ENCODE peak calls at places on chromosomes 16 and 17, in four cellular contexts. A, B, T and G are unnamed samples.

GRCh38 chr17:4636474-4637100 is 4.9 kb downstream of the ALOX15 start:
- DNase-seq in T (no peak), B (no peak), A (no peak), G (no peak)

GRCh38 chr16:69443809-69444611 is 19.6 kb downstream of the CYB5B start:
- DNase-seq in B (no peak), A (peak), T (no peak), G (no peak)

GRCh38 chr17:17087424-17088103 is 45.3 kb downstream of the MPRIP start:
- DNase-seq in A (no peak), T (no peak), B (no peak), G (no peak)

GRCh38 chr17:63653018-63653417 is 30.8 kb downstream of the MAP3K3 start:
- DNase-seq in B (no peak), A (no peak), T (no peak), G (no peak)

GRCh38 chr16:330746-331145 is 21.8 kb downstream of the AXIN1 start:
- DNase-seq in A (no peak), B (no peak), T (no peak), G (no peak)

GRCh38 chr17:48540213-48540612 is 4.7 kb downstream of the HOXB2 start:
- DNase-seq in B (no peak), A (no peak), T (no peak), G (no peak)

GRCh38 chr16:529012-529575 is 1.6 kb downstream of the CAPN15 start:
- DNase-seq in A (no peak), B (no peak), T (no peak), G (no peak)

GRCh38 chr17:65609749-65610148 is 48.3 kb upstream of the AXIN2 start:
- DNase-seq in B (no peak), T (no peak), A (no peak), G (no peak)

GRCh38 chr16:53614346-53614745 is 89.3 kb downstream of the RPGRIP1L start:
- DNase-seq in T (no peak), A (no peak), B (no peak), G (no peak)

GRCh38 chr17:74814453-74814852 is 38.3 kb upstream of the NAT9 start:
- DNase-seq in B (no peak), A (no peak), T (no peak), G (no peak)

GRCh38 chr16:66189951-66190350 is 176.5 kb upstream of the CDH5 start:
- DNase-seq in B (no peak), A (no peak), T (no peak), G (no peak)

GRCh38 chr16:16073884-16074781 is 124.7 kb downstream of the ABCC1 start:
- DNase-seq in T (peak), B (no peak), A (peak), G (no peak)

GRCh38 chr16:58384437-58385055 is 7.7 kb upstream of the GINS3 start:
- DNase-seq in T (no peak), B (no peak), A (no peak), G (no peak)

GRCh38 chr17:8665681-8666080 is 35.2 kb upstream of the MYH10 start:
- DNase-seq in T (no peak), B (no peak), A (no peak), G (no peak)

GRCh38 chr16:75244844-75245758 is 6.3 kb downstream of the BCAR1 start:
- DNase-seq in A (no peak), B (no peak), T (peak), G (no peak)

GRCh38 chr17:27540300-27541105 is 84.3 kb downstream of the KSR1 start:
- DNase-seq in A (no peak), B (no peak), T (peak), G (no peak)

GRCh38 chr16:25689137-25689836 is 2.5 kb upstream of the HS3ST4 start:
- DNase-seq in T (no peak), B (no peak), A (no peak), G (no peak)

GRCh38 chr17:33142703-33143299 is 150.3 kb downstream of the ASIC2 start:
- DNase-seq in B (no peak), T (no peak), A (peak), G (peak)

GRCh38 chr16:30666681-30667080 is 8.4 kb downstream of the FBRS start:
- DNase-seq in B (no peak), A (no peak), T (no peak), G (no peak)

GRCh38 chr16:68978303-68978954 is 127.0 kb upstream of the HAS3 start:
- DNase-seq in T (no peak), B (no peak), A (no peak), G (no peak)

GRCh38 chr17:58289869-58290268 is 9.1 kb upstream of the MPO start:
- DNase-seq in B (no peak), T (peak), A (peak), G (no peak)

GRCh38 chr16:626787-627457 is 3.9 kb upstream of the WFIKKN1 start:
- DNase-seq in A (peak), B (no peak), T (no peak), G (no peak)

GRCh38 chr16:53071748-53072301 is 17.0 kb downstream of the CHD9 start:
- DNase-seq in A (no peak), B (no peak), T (no peak), G (no peak)

GRCh38 chr17:45384047-45384799 is 48.4 kb downstream of the ARHGAP27 start:
- DNase-seq in T (no peak), A (peak), B (no peak), G (no peak)

GRCh38 chr17:71085238-71086033 is 916.1 kb downstream of the KCNJ2 start:
- DNase-seq in B (no peak), A (peak), T (peak), G (peak)

GRCh38 chr17:57723427-57724037 is 21.6 kb downstream of the CCDC182 start:
- DNase-seq in B (no peak), A (no peak), T (no peak), G (no peak)

GRCh38 chr17:6494239-6494941 is 50.1 kb downstream of the PIMREG start:
- DNase-seq in T (no peak), A (no peak), B (no peak), G (no peak)

GRCh38 chr17:6495450-6496115 is 51.3 kb downstream of the PIMREG start:
- DNase-seq in T (no peak), A (no peak), B (no peak), G (no peak)

GRCh38 chr17:6491071-6491700 is 46.9 kb downstream of the PIMREG start:
- DNase-seq in T (no peak), B (no peak), A (no peak), G (no peak)

GRCh38 chr17:6496116-6496481 is 51.8 kb downstream of the PIMREG start:
- DNase-seq in T (no peak), B (no peak), A (peak), G (no peak)

GRCh38 chr17:6492892-6493674 is 48.8 kb downstream of the PIMREG start:
- DNase-seq in B (no peak), A (no peak), T (peak), G (no peak)
- TF ChIP-seq BHLHE40 in B (no peak), A (no peak), T (no peak), G (no peak)

DNA sequence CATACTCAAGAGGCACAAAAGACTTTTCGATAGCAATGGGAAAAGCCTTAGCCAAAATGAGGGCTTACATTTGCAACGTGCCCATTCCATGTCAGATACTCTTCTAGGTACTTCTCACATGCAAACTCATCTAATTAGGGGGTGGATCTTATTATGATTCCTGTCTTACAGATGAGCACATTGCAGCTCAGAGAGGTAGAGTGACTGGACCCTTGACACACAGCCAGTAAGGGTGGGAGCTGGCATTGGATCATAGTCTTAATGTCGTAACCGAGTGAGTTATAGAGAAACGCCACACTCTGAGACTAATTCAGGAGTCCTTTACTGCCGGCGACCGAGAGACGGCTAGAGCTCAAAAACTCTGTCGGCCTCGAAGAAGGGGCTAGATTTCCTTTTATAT is 78.8 kb upstream of the GRIN2A start:
- DNase-seq in B (no peak), A (no peak), T (no peak), G (no peak)
- TF ChIP-seq FOXM1 in B (no peak), A (no peak), T (no peak), G (no peak)

DNA sequence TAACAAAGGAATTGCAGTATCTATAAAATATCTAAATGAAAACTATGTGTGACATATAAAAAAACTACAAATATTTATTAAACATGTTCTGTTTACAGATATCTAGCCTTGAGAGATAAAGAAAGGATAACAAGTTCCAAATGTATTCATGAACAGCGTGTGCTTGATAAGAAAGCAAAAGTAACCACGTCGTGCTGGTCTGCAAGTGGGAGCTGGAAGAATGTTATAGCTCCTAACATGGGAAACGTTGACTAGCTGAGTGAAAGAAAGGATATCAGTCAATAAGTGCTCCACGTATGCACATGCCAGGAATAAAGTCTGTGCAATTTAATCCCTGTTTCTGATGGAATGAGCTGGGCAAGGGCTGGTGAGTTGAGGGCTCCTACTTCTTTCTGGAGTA is 71.2 kb upstream of the CDYL2 start:
- DNase-seq in T (no peak), A (no peak), B (no peak), G (no peak)
- TF ChIP-seq BHLHE40 in T (no peak), A (no peak), B (no peak), G (no peak)

GRCh38 chr16:63655846-63656245 is 1466.0 kb downstream of the CDH11 start:
- DNase-seq in A (no peak), B (no peak), T (no peak), G (no peak)

GRCh38 chr16:63650550-63650949 is 1471.3 kb downstream of the CDH11 start:
- DNase-seq in B (no peak), T (no peak), A (no peak), G (no peak)

DNA sequence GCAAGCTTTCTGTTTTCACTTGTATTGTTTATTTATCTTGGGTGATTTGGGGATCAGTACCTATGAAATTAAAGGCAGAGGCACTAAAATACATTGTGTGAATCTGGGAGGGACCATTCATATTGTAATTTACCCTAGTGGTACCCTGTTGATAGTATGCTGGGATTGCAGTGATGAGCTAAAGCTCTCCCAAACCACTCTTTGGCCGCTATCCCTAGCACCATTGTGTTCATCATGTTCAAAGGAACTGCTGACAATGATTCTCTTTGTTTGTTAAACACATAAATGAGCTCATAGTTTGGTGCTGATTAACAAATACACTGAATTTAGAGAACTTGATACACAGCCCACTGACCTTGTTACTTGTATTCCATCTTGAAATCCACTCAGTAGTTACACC is 1469.8 kb downstream of the CDH11 start:
- DNase-seq in A (no peak), B (no peak), T (peak), G (no peak)
- TF ChIP-seq FOXM1 in A (no peak), B (no peak), T (no peak), G (no peak)

GRCh38 chr16:87279094-87279658 is 38.0 kb downstream of the C16orf95 start:
- DNase-seq in B (no peak), T (no peak), A (no peak), G (no peak)

GRCh38 chr16:87276926-87277325 is 40.3 kb downstream of the C16orf95 start:
- DNase-seq in B (no peak), T (no peak), A (no peak), G (no peak)

GRCh38 chr16:87274808-87275207 is 42.4 kb downstream of the C16orf95 start:
- DNase-seq in A (no peak), T (no peak), B (no peak), G (no peak)

GRCh38 chr16:87276091-87276561 is 41.1 kb downstream of the C16orf95 start:
- DNase-seq in A (no peak), B (no peak), T (no peak), G (no peak)

DNA sequence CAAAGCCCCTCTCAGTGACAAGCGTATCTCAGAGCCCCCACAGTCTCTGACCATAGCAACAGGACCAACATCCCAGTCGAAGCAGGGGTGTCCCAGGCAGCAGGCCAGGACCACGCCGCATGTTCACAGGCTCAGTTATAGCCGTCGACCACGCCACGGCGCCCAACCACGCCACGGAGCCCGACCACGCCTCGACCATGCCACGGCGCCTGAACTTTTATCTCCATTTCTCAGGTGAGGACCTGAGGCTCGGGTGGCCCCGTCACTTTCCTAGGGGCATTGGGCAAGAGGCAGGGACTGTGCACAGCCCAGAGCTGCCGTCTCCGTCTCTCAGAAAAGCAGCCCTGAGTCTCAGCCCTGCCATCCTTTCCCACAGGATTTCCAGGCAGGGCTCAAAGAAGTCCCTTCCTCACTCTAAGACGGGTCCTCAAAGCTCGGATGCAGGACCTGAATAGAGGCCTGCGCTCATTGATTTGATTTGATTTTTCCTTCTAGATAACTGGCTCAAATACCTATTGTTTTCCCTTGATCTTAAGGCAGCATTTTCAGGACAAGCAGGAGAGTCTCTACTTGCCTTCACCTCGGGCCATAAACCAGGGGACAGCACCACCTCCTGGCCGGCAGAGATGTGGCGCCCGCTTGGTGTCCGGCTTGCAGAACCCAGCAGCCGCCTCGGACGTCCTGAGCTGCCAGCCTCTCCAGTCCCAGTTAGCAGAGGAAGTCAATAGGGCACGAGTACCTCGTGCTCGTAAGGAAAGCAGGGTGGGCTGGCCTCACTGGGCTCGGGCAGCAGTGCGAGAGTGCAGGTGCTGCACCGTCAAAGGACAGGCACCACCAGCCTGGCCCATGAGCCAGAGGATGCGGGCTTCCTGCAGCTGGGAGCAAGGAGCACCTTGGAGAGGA is 38.8 kb downstream of the C16orf95 start:
- DNase-seq in B (no peak), A (peak), T (peak), G (peak)
- TF ChIP-seq BHLHE40 in B (no peak), A (no peak), T (no peak), G (no peak)

GRCh38 chr16:2251281-2252111 is at the start of gene ECI1:
- DNase-seq in B (peak), A (peak), T (peak), G (peak)

GRCh38 chr16:2250652-2251280 is 621 bp downstream of the ECI1 start:
- DNase-seq in A (peak), T (no peak), B (no peak), G (no peak)

GRCh38 chr16:2256531-2257140 is 5.2 kb upstream of the ECI1 start:
- DNase-seq in A (no peak), B (no peak), T (no peak), G (no peak)

GRCh38 chr16:2253293-2253692 is 1.9 kb upstream of the ECI1 start:
- DNase-seq in A (no peak), T (no peak), B (no peak), G (no peak)

DNA sequence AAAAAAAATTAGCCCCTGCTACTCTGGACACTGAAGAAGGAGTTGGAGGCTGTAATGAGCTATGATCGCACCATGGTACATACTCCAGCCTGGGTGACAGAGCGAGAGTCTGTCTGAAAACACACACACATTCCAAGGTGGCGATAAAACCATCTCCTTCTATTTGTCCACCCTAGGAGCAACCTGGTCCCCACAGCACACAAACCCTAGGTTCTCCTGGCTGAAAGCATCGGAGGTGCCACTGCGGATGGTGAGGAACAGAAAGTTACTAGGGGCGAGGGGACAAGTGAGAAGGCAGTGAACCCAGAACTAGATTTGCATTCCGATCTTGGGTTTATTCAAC is 1.4 kb upstream of the ECI1 start:
- DNase-seq in A (no peak), T (no peak), B (no peak), G (no peak)
- TF ChIP-seq FOXM1 in A (no peak), T (no peak), B (no peak), G (no peak)

GRCh38 chr16:71658771-71659170 is 32.8 kb downstream of the MARVELD3 start:
- DNase-seq in A (no peak), B (no peak), T (no peak), G (no peak)
- TF ChIP-seq BHLHE40 in A (no peak), B (no peak), T (no peak), G (no peak)